ENCODE peak calls at places on chromosomes 16 and 17, in four cellular contexts. E is tibial nerve; T is activated CD4-positive, alpha-beta T cell treated with anti-CD3 and anti-CD28 coated beads for 24 hours; J is left ventricle myocardium superior. R is an unnamed sample.

GRCh38 chr16:80203821-80204220 is 337.0 kb upstream of the DYNLRB2 start:
- DNase-seq in E (no peak), T (no peak), J (no peak), R (no peak)

GRCh38 chr17:76063880-76064546 is 8.3 kb downstream of the SRP68 start:
- DNase-seq in E (no peak), T (peak), J (no peak), R (peak)

GRCh38 chr16:10441726-10442125 is 55.9 kb downstream of the ATF7IP2 start:
- DNase-seq in E (no peak), T (no peak), J (no peak), R (no peak)

GRCh38 chr17:16521070-16521727 is 29.2 kb upstream of the LRRC75A start:
- DNase-seq in E (peak), T (peak), J (peak), R (peak)

GRCh38 chr17:19948100-19948943 is 29.3 kb downstream of the AKAP10 start:
- DNase-seq in E (no peak), T (no peak), J (no peak), R (no peak)

GRCh38 chr17:38693700-38694329 is 11.3 kb upstream of the MLLT6 start:
- DNase-seq in E (peak), T (no peak), J (peak), R (no peak)

GRCh38 chr17:81491193-81491592 is 21.4 kb downstream of the ACTG1 start:
- DNase-seq in E (no peak), T (no peak), J (peak), R (no peak)

GRCh38 chr17:71402661-71403141 is 718.1 kb upstream of the SOX9 start:
- DNase-seq in E (no peak), T (no peak), J (no peak), R (no peak)

GRCh38 chr16:14187517-14188338 is 116.6 kb downstream of the MRTFB start:
- DNase-seq in E (no peak), T (no peak), J (no peak), R (no peak)

GRCh38 chr16:89116341-89117238 is 22.9 kb downstream of the ACSF3 start:
- DNase-seq in E (no peak), T (no peak), J (peak), R (no peak)

GRCh38 chr17:80477647-80478478 is 1.5 kb upstream of the NPTX1 start:
- DNase-seq in E (no peak), T (no peak), J (peak), R (no peak)